ENCODE peak calls at places on chromosomes 16 and 17, in five cellular contexts. R is upper lobe of right lung, Q is breast epithelium, K is small intestine, D is astrocyte. M is an unnamed sample. For H3K4me1 and H3K27me3, the result is how much of the 10 kb centered on the place peaks cover.

GRCh38 chr17:49985310-49985990 is 9.6 kb downstream of the DLX3 start:
- DNase-seq in Q (no peak), R (no peak), K (no peak), D (no peak), M (no peak)

GRCh38 chr16:76926042-76926441 is 264.9 kb upstream of the MON1B start:
- DNase-seq in R (no peak), D (no peak), K (no peak), Q (no peak), M (no peak)

GRCh38 chr16:19645557-19645981 is 72.5 kb downstream of the KNOP1 start:
- DNase-seq in K (no peak), R (no peak), Q (no peak), D (peak), M (peak)

GRCh38 chr16:46839986-46840443 is 9.0 kb upstream of the C16orf87 start:
- DNase-seq in Q (no peak), K (no peak), D (no peak), R (no peak), M (no peak)

GRCh38 chr17:76544916-76545365 is 5.1 kb downstream of the PRCD start:
- DNase-seq in Q (no peak), R (no peak), D (no peak), K (no peak), M (no peak)

GRCh38 chr17:55219939-55220338 is 44.8 kb upstream of the HLF start:
- DNase-seq in D (no peak), K (no peak), R (no peak), Q (no peak), M (peak)

GRCh38 chr16:46747777-46748651 is at the start of gene MYLK3:
- DNase-seq in K (no peak), D (no peak), R (peak), Q (no peak), M (no peak)

GRCh38 chr16:89200124-89200849 is at the start of gene SLC22A31:
- DNase-seq in K (no peak), D (no peak), R (peak), Q (no peak), M (no peak)

GRCh38 chr16:31080756-31081419 is 6.7 kb downstream of the ZNF646 start:
- DNase-seq in Q (no peak), R (no peak), D (no peak), K (no peak), M (no peak)

GRCh38 chr16:3183445-3184139 is 4.4 kb upstream of the OR1F1 start:
- DNase-seq in R (no peak), D (no peak), Q (no peak), K (no peak), M (no peak)

GRCh38 chr17:1170739-1171138 is 9.0 kb downstream of the ABR start:
- DNase-seq in K (no peak), Q (no peak), D (no peak), R (no peak), M (no peak)

GRCh38 chr17:39150795-39151679 is at the start of gene PLXDC1:
- DNase-seq in R (peak), Q (no peak), D (no peak), K (no peak), M (no peak)

GRCh38 chr16:27747946-27748345 is 198.0 kb downstream of the KATNIP start:
- DNase-seq in Q (no peak), R (no peak), K (no peak), D (no peak), M (no peak)

GRCh38 chr16:29975811-29976511 is 2.3 kb downstream of the TAOK2 start:
- DNase-seq in Q (no peak), D (no peak), K (no peak), R (no peak), M (no peak)

GRCh38 chr16:26838931-26839330 is 227.8 kb upstream of the C16orf82 start:
- DNase-seq in Q (no peak), D (no peak), K (no peak), R (no peak), M (peak)

GRCh38 chr16:78648517-78648916 is 549.1 kb downstream of the WWOX start:
- DNase-seq in K (peak), R (no peak), Q (no peak), D (peak), M (no peak)

GRCh38 chr17:27573548-27573947 is 57.4 kb upstream of the LGALS9 start:
- DNase-seq in Q (no peak), K (no peak), D (no peak), R (no peak), M (no peak)

GRCh38 chr16:2333772-2334379 is 6.7 kb downstream of the ABCA3 start:
- DNase-seq in D (no peak), Q (no peak), K (no peak), R (no peak), M (peak)

GRCh38 chr16:49641250-49641649 is 214.7 kb downstream of the ZNF423 start:
- DNase-seq in D (no peak), K (no peak), Q (no peak), R (no peak), M (no peak)

GRCh38 chr17:57213180-57213825 is 43.0 kb upstream of the MSI2 start:
- DNase-seq in R (no peak), Q (no peak), K (no peak), D (no peak), M (peak)

GRCh38 chr17:79777166-79777843 is 643 bp upstream of the CBX2 start:
- DNase-seq in D (peak), R (peak), K (no peak), Q (no peak), M (no peak)

GRCh38 chr17:82444941-82445521 is 5.5 kb downstream of the CYBC1 start:
- DNase-seq in K (no peak), R (peak), D (peak), Q (peak), M (no peak)

GRCh38 chr16:74724820-74725549 is 24.3 kb upstream of the MLKL start:
- DNase-seq in D (peak), R (no peak), Q (no peak), K (no peak), M (no peak)

GRCh38 chr17:76173474-76173873 is 32.4 kb upstream of the FOXJ1 start:
- DNase-seq in K (no peak), D (no peak), R (no peak), Q (no peak), M (no peak)

GRCh38 chr17:20156196-20157077 is 147.3 kb downstream of the SPECC1 start:
- DNase-seq in D (peak), K (peak), R (peak), Q (peak), M (no peak)

GRCh38 chr17:28533091-28533670 is 19.2 kb downstream of the UNC119 start:
- DNase-seq in D (no peak), K (no peak), R (no peak), Q (no peak), M (no peak)

GRCh38 chr17:40564195-40564882 is 933 bp downstream of the CCR7 start:
- DNase-seq in D (no peak), K (no peak), Q (no peak), R (no peak), M (peak)

GRCh38 chr16:54542805-54543504 is 256.4 kb upstream of the IRX3 start:
- DNase-seq in Q (no peak), K (no peak), D (no peak), R (no peak), M (no peak)

GRCh38 chr16:88309905-88310259 is 72.9 kb upstream of the ZNF469 start:
- DNase-seq in D (no peak), R (no peak), K (no peak), Q (no peak), M (no peak)

GRCh38 chr16:12311309-12311708 is 334.8 kb downstream of the SNX29 start:
- DNase-seq in Q (no peak), D (no peak), R (no peak), K (no peak), M (no peak)

DNA sequence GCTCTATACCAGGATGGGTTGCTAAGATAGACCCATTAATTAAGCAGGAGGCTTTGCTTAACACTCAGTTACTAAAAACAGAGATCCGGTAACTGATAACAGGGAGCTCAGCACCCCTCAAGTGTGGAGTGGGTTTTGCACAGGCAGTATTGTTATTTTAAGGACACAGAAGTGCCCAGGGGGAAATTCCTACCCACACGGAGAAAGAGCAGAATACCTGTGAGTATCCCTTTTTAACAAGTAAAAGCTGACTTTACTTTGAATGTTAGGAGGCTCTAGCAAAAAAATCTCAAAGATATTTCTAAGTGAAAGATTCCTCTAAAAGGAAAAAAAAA is 32.8 kb upstream of the HAS3 start:
- DNase-seq in D (no peak), Q (no peak), K (no peak), R (no peak), M (no peak)
- H3K4me1 ChIP-seq in D (under half), Q (under half), K (under half), R (under half), M (under half)

DNA sequence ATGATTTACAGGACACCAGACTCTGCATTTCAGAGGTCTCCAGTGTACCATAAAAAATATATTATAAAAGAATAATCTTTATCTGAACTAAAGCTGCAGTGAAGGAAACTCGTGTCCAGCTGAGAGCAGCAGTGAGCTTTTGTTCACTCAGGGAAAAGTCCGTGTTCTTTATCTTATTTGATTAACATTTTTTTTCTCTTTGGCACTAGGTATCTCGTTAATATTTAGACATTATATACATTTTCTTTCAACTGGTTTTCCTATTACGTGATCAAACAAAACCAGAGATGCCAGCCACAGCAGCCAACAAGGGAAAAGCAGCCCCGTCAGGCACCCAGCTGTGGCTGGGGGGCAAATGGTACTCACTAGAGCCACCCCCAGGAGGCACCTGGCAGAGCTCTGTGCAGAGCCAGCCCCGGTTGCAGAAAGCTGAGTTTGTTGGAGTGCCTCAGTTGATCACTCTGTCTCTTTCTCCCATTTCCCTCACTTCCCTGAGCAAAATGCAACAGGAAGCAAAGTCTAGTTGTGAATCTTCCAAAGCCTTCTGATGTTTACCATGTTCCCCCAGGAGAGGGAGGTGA is 1.1 kb upstream of the HS3ST4 start:
- DNase-seq in R (no peak), D (no peak), K (no peak), Q (no peak), M (no peak)
- H3K27me3 ChIP-seq in R (half or more), D (under half), K (under half), Q (under half), M (under half)

GRCh38 chr17:41678411-41678906 is 10.2 kb upstream of the EIF1 start:
- DNase-seq in K (no peak), R (no peak), Q (no peak), D (no peak), M (no peak)

GRCh38 chr17:41679740-41680425 is 8.8 kb upstream of the EIF1 start:
- DNase-seq in Q (no peak), K (no peak), R (no peak), D (no peak), M (no peak)

GRCh38 chr17:41681776-41682175 is 6.9 kb upstream of the EIF1 start:
- DNase-seq in R (no peak), Q (no peak), D (no peak), K (no peak), M (no peak)

GRCh38 chr17:41680426-41681040 is 8.2 kb upstream of the EIF1 start:
- DNase-seq in K (no peak), D (no peak), R (no peak), Q (no peak), M (no peak)

DNA sequence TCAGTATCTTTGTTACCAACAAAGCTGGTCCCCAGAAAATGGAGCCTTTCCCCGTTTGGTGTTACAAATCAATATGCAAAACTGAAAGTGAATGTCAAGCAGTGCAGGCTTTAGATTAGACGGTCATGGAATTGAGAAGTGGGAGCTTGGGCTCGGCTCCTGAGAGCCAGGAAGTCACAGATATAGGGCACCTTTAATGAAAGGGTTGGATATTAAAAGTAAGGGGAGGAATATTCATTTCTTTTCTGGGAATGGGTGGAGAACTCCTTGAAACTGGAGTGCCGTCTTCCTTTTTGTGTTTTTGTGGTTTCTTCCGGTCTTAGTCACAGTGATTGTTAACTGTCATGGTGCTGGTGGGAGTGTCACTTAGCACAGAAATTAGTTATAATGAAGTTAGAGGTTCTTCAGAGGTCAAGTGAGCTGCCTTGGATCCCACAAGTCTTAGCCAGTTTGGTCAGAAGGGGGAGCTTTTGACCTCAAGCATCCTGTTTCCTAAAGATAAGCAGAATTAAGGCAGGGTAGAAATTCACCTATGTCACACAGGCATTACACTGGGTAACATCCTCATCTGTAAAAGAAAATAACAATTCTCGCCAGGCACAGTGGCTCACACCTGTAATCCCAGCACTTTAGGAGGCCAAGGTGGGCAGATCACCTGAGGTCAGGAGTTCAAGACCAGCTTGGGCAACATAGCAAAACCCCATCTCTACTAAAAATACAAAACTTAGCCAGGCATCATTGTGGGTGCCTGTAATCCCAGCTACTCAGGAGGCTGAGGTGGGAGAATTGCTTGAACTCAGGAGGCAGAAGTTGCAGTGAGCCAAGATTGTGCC is 9.6 kb upstream of the EIF1 start:
- DNase-seq in R (no peak), Q (no peak), D (peak), K (peak), M (no peak)
- H3K4me3 ChIP-seq in R (peak), Q (peak), D (peak), K (peak), M (peak)

GRCh38 chr16:70743791-70744190 is 57.2 kb downstream of the VAC14 start:
- DNase-seq in D (no peak), K (no peak), Q (no peak), R (no peak), M (no peak)

GRCh38 chr16:70740174-70740918 is 54.5 kb upstream of the MTSS2 start:
- DNase-seq in Q (no peak), D (no peak), K (no peak), R (no peak), M (no peak)

GRCh38 chr16:70739389-70739788 is 53.5 kb upstream of the MTSS2 start:
- DNase-seq in R (no peak), D (no peak), K (no peak), Q (no peak), M (no peak)

GRCh38 chr16:70741779-70742125 is 55.9 kb upstream of the MTSS2 start:
- DNase-seq in D (no peak), Q (no peak), R (no peak), K (no peak), M (no peak)

DNA sequence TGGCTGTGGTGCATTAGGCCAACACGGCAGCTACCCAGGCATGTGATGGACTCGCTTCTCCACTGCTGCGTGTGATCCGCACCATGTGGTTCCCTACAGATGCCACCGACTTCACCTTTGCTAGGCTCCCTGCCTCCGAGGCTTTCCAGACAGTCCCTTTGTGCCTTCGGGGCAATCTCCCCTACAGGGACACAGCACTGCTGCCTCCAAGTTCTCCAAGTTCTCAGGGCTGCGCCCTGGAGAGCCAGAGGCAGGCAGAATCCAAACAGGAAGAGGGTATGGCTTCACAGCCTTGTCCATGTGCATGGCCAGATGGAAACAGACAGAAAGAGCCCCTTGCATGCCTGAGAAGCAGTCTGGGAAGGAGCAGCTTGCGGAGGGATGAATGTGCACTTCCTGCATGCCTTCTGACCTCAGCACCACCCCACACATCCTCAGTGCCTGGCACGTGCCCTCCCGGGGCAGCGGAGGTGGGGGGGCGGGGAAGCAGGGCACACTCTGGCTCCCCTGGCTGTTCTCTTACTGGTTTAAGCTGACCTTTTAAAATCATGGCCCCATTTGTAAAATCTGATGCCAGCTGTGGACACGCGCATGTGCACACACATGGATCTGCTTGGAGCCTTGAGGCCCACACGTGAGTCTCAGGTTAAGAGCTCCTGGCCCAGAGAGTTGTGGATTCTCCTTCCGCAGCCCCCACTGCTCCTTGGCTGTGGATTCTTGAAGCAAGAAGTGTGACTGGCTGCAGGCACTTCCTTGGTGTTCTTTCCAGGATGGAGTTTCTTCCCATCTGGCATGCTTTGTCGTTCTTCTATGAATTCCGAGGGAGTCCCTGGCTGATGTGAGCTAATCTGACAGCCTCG is 55.3 kb upstream of the MTSS2 start:
- DNase-seq in Q (no peak), R (no peak), D (peak), K (no peak), M (no peak)
- H3K4me1 ChIP-seq in Q (under half), R (half or more), D (under half), K (under half), M (half or more)

DNA sequence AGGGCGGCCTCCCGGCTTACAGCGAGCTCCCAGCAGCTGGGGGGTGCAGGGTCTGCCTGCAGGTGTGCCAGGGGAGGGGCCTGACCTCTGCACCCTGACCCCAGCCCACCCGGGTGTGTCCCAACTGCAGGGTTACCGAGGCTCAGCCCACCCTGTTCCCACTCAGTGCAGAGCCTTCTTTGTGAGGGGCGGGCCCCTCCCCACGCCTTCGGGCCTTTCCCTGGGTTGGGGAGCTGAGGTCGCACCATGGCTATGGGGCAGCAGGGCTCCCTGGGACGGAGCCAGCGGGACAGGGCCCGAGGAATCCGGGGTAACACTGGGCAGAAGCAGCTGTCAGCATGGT is 17.1 kb downstream of the CACNA1H start:
- DNase-seq in Q (no peak), K (no peak), D (no peak), R (no peak), M (no peak)
- H3K27me3 ChIP-seq in Q (half or more), K (under half), D (under half), R (under half), M (under half)

DNA sequence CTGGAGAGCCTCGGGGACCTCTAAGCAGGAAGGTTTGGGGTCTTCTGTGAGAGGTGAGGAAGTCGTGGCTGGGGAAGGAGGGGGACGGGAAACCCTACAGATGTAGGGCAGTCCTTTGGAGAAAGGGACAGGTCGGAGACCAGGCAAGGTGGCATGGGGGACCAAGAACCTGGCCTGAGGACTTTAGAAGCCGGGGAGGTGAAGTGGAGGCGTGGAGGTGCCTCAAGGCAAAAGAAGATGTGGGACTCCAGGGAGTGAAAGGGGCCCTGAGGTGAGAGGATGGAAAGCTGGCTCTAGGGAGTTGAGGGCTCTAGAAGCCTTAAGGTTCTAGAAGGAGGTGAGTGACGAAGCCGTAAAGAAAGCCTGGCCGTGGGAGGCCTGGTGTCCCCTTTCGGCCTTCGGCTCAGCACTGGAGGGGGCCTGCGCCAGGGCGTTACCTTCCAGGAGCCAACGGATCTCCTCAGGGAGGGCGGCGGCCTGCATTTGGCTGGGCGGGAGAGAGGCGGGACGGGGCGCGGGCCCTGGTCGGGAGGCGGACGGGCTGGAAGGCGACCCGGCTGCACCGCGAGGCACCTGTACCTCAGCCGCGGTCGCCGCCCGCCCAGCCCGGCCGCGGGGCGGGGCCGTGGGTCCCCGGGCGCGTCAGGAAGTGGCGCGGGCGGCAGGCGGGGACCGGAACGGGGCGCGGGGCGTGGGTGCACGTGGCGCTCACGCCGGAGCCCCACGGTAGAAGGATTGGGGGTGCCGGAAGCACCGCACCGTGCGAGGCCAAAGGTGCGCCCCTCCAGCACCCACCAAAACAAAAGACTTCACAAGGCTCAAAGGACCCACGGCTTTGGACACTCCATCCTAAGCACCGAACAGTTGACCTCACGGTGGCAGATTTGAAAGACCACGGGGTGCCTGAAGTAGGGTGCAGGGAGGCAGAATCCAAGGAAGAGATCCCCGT is at the start of gene SKAP1:
- DNase-seq in Q (no peak), R (peak), K (peak), D (no peak), M (no peak)
- H3K4me3 ChIP-seq in Q (no peak), R (peak), K (peak), D (no peak), M (peak)

M was measured in esophagus muscularis mucosa.